ENCODE peak calls at places on chromosome 3, in seven cellular contexts. X is MM.1S, W is GM23338, U is ovary, R is adrenal gland, H is A549, Z is H9. Q is an unnamed sample.

GRCh38 chr3:50661321-50661837 is 13.3 kb upstream of the DOCK3 start:
- DNase-seq in U (no peak), R (peak), H (no peak), W (no peak), X (no peak), Z (peak), Q (no peak)

GRCh38 chr3:44915702-44916438 is 41.5 kb downstream of the TGM4 start:
- DNase-seq in Z (peak), W (peak), X (no peak), U (no peak), H (no peak), R (no peak), Q (no peak)

GRCh38 chr3:113575191-113575590 is 42.8 kb downstream of the SIDT1 start:
- DNase-seq in R (no peak), W (peak), X (no peak), H (no peak), U (no peak), Z (no peak), Q (no peak)

GRCh38 chr3:31880020-31880419 is 101.0 kb downstream of the OSBPL10 start:
- DNase-seq in W (no peak), Z (no peak), H (no peak), X (no peak), U (no peak), R (peak), Q (no peak)

GRCh38 chr3:173000553-173000952 is 140.5 kb downstream of the SPATA16 start:
- DNase-seq in R (no peak), X (no peak), U (no peak), H (no peak), W (no peak), Z (no peak), Q (no peak)

GRCh38 chr3:190562866-190563525 is 49.1 kb downstream of the IL1RAP start:
- DNase-seq in X (peak), U (no peak), H (no peak), R (no peak), W (no peak), Z (no peak), Q (no peak)

GRCh38 chr3:143821862-143822261 is 26.4 kb downstream of the SLC9A9 start:
- DNase-seq in X (no peak), U (no peak), Z (no peak), H (no peak), R (no peak), W (no peak), Q (no peak)

GRCh38 chr3:111979689-111980025 is 831 bp downstream of the ABHD10 start:
- DNase-seq in W (no peak), Z (no peak), H (no peak), X (peak), U (no peak), R (no peak), Q (no peak)

GRCh38 chr3:128238100-128238459 is 84.8 kb downstream of the EEFSEC start:
- DNase-seq in W (no peak), X (no peak), R (no peak), Z (no peak), U (no peak), H (no peak), Q (no peak)

GRCh38 chr3:149579161-149579560 is 78.7 kb downstream of the WWTR1 start:
- DNase-seq in R (no peak), H (no peak), U (no peak), X (no peak), Z (no peak), W (no peak), Q (no peak)

GRCh38 chr3:149590691-149591441 is 67.0 kb downstream of the WWTR1 start:
- DNase-seq in X (no peak), W (no peak), H (no peak), R (no peak), U (no peak), Z (no peak), Q (no peak)

GRCh38 chr3:2921903-2922302 is 188.3 kb downstream of the IL5RA start:
- DNase-seq in Z (no peak), X (peak), R (no peak), H (peak), W (peak), U (no peak), Q (no peak)

GRCh38 chr3:140467104-140467577 is 210.7 kb upstream of the TRIM42 start:
- DNase-seq in R (peak), U (no peak), X (no peak), Z (no peak), W (no peak), H (peak), Q (no peak)

GRCh38 chr3:123385499-123385898 is 63.4 kb downstream of the ADCY5 start:
- DNase-seq in W (no peak), U (no peak), Z (no peak), H (no peak), X (no peak), R (no peak), Q (no peak)

GRCh38 chr3:39639344-39640236 is 169.8 kb upstream of the MYRIP start:
- DNase-seq in W (peak), X (no peak), U (no peak), R (peak), Z (peak), H (peak), Q (no peak)

GRCh38 chr3:133989931-133990702 is 39.6 kb downstream of the SLCO2A1 start:
- DNase-seq in W (no peak), Z (no peak), X (no peak), U (no peak), R (no peak), H (no peak), Q (no peak)

GRCh38 chr3:118181274-118181673 is 853.4 kb downstream of the IGSF11 start:
- DNase-seq in H (no peak), W (no peak), X (peak), R (no peak), Z (no peak), U (no peak), Q (no peak)

GRCh38 chr3:132626955-132627354 is 29.9 kb downstream of the ACKR4 start:
- DNase-seq in U (no peak), R (no peak), H (no peak), W (peak), X (no peak), Z (peak), Q (no peak)

GRCh38 chr3:55716611-55717225 is 229.6 kb upstream of the WNT5A start:
- DNase-seq in X (no peak), Z (no peak), U (no peak), R (no peak), W (no peak), H (no peak), Q (no peak)

GRCh38 chr3:178778579-178778978 is 242.3 kb downstream of the KCNMB2 start:
- DNase-seq in X (no peak), Z (no peak), W (no peak), U (no peak), H (no peak), R (no peak), Q (no peak)

GRCh38 chr3:182636646-182637045 is 156.7 kb upstream of the ATP11B start:
- DNase-seq in X (no peak), U (no peak), R (no peak), W (no peak), H (no peak), Z (no peak), Q (no peak)

GRCh38 chr3:189995129-189995528 is 125.6 kb downstream of the P3H2 start:
- DNase-seq in W (peak), H (no peak), R (no peak), X (no peak), Z (peak), U (no peak), Q (no peak)

GRCh38 chr3:21062724-21063436 is 688.1 kb downstream of the ZNF385D start:
- DNase-seq in Z (no peak), X (no peak), U (no peak), W (no peak), R (no peak), H (no peak), Q (no peak)

GRCh38 chr3:54541369-54541768 is 386.5 kb downstream of the LRTM1 start:
- DNase-seq in X (no peak), W (no peak), Z (no peak), R (no peak), H (no peak), U (no peak), Q (no peak)
- H3K27ac ChIP-seq in X (no peak), W (no peak), Z (no peak), R (no peak), H (no peak), U (no peak), Q (no peak)

DNA sequence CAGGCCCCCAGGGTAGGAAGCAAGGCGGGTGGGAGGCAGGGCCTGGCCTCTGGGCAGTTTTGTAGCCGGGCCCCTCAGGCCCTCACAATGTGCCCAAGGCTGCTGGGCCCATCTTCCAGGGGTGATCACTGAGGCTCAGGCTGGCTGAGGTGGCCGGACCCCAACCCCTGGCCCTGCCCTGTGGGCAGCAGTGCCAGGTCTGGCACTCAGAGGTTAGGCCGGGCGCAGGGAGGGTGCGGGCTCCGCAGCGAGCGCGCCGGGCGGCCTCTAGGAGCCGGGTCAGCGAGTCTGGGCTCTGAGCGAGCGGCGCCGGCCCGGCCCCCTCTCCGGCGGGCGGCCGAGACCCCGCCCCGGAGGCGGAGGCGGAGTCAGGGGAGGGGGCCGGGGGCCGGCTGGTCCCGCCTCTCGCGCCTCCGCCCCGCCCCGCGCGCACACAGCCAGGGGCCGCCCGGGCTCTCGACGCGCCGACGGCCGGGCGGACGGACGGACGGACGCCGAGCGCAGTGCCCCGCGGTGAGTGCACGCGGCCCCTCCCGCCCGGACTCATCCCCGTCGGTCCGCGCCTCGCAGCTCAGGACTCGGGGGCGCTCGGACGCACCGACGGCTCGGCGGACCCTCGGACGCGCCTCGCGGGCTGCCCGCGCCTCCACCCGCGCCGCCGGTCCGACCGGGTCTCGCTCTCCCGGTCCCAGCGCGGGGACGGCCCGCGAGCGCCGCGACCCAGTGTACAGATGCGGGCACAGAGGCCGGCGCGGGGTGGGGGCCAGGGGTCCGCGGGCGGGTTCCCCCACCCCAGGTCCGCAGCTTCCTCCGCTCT is at the start of gene FBLN2:
- DNase-seq in W (peak), U (no peak), Z (peak), R (no peak), H (no peak), X (no peak), Q (no peak)
- TF ChIP-seq CTCF in W (no peak), U (no peak), Z (no peak), R (no peak), H (no peak), X (no peak), Q (no peak)

GRCh38 chr3:188948658-188949400 is 222.9 kb upstream of the TPRG1 start:
- DNase-seq in Z (no peak), W (no peak), R (peak), H (peak), X (no peak), U (peak), Q (peak)
- H3K27ac ChIP-seq in Z (no peak), W (peak), R (peak), H (peak), X (no peak), U (peak), Q (peak)

DNA sequence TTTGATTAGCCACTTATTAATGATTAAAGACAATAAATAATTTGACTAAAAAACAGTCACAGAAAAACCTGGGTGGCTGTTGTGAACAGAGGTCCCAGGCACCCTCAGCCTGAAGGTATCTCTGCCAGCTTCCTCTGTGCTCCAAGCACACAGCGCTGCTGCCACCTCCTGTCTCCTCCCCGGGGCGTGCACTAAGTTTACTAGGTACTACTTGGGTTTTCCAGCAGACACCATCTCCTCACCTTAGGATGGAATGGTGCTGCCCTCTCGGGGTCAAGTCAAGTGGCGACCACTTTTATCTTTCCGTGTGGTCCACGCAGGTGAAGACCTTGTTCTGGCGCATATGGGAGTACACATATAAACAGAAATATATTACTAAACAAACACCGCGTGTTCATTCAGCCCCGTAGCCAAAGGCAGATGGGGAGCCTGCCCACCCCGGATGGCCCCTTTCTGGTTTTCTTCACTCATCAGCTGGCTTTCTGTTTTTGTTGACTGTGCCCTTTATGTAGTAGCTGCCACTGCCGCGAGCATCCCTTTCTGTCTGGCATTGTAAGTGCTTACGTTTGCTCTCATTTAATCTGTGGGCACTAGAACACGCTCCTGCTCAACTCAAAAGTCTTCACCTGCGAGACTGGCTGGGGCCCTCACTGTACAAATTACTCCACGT is 128.0 kb downstream of the LRIG1 start:
- DNase-seq in U (no peak), X (no peak), H (no peak), R (no peak), W (peak), Z (peak), Q (peak)
- TF ChIP-seq CTCF in U (no peak), X (no peak), H (no peak), R (no peak), W (peak), Z (peak), Q (peak)

GRCh38 chr3:48851407-48851806 is 3.7 kb upstream of the PRKAR2A start:
- DNase-seq in Z (no peak), U (no peak), R (no peak), H (no peak), X (no peak), W (peak), Q (peak)

GRCh38 chr3:48847586-48848423 is at the start of gene PRKAR2A:
- DNase-seq in Z (peak), W (peak), H (peak), X (peak), U (peak), R (peak), Q (peak)

GRCh38 chr3:48848816-48849515 is 1.3 kb upstream of the PRKAR2A start:
- DNase-seq in Z (no peak), H (no peak), W (no peak), R (no peak), U (peak), X (no peak), Q (no peak)

GRCh38 chr3:48845170-48845569 is 2.5 kb downstream of the PRKAR2A start:
- DNase-seq in H (no peak), U (no peak), Z (no peak), W (no peak), X (no peak), R (peak), Q (no peak)

GRCh38 chr3:48847053-48847585 is 555 bp downstream of the PRKAR2A start:
- DNase-seq in R (peak), H (peak), U (peak), W (peak), Z (peak), X (peak), Q (peak)
- H3K27ac ChIP-seq in R (peak), H (peak), U (peak), W (no peak), Z (no peak), X (peak), Q (peak)

GRCh38 chr3:13391308-13391707 is 28.8 kb downstream of the NUP210 start:
- DNase-seq in H (no peak), W (peak), U (no peak), X (no peak), R (no peak), Z (no peak), Q (no peak)
- TF ChIP-seq CTCF in H (peak), W (peak), U (no peak), X (peak), R (no peak), Z (peak), Q (no peak)

DNA sequence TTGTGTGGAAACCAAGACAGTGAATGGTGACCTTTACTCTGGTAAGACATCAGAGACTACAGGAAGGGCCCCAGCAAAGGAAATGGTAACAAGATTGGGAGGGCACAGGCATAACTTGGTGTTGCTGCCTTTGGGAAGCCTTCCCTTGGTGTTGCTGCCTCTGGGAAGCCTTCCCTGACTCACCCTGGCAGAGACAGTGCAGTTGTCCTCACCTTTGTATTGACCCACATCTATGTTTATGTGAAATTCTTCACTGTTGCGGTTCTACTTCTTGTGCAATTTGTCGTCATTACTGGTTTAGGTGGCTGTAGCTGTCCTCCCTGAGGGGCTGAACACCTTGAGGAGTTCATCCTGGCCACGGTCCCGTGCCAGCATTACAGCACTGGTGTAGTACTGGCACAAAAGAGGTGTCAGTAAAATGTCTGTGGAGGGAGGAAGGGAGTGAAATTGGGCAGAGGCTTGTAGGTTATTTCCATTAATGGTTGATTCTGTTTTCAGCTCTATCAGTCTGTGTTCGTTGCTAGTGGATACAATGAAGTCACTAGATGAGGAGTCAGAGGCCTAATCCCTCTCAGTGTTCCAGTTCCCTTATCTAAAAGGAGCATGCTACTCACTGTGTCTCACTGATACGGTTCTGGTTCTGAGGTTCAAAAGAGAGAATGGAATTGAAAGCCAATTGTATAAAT is 21.6 kb downstream of the IFT122 start:
- DNase-seq in W (no peak), U (no peak), Z (no peak), X (no peak), R (no peak), H (no peak), Q (no peak)
- H3K27ac ChIP-seq in W (no peak), U (no peak), Z (no peak), X (no peak), R (peak), H (no peak), Q (peak)

DNA sequence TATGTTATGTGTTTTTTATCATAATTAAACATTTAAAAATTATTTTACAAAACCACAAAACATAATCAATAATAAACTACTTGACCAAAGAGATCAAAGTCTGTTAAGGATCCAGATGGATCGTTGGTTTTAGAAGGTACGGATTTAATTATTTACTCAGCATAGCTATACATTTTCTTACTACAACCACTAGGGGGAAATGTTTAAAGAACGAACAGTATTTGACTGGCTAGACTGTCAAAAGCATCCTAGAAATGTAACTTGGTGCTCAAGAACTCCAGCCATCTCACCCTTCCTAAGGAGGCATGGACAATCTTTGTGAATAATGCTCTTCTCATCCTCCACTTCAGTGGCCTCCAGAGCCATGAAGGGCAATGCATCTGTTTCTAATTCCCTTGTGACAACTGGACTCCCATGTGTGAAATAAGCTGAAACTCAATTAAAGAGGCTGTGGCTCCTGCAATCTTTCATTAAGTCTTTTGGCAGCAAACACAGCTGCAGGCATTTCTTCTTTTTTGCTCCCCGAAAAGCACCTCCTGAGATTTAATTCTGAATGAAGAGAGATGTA is 94.7 kb upstream of the TUSC7 start:
- DNase-seq in W (peak), U (no peak), Z (no peak), X (no peak), R (no peak), H (peak), Q (no peak)
- TF ChIP-seq CTCF in W (peak), U (no peak), Z (peak), X (peak), R (no peak), H (no peak), Q (peak)

GRCh38 chr3:42055291-42055690 is 35.9 kb upstream of the TRAK1 start:
- DNase-seq in W (no peak), U (no peak), Z (no peak), R (no peak), X (no peak), H (no peak), Q (no peak)
- H3K27ac ChIP-seq in W (no peak), U (no peak), Z (no peak), R (no peak), X (no peak), H (no peak), Q (no peak)

DNA sequence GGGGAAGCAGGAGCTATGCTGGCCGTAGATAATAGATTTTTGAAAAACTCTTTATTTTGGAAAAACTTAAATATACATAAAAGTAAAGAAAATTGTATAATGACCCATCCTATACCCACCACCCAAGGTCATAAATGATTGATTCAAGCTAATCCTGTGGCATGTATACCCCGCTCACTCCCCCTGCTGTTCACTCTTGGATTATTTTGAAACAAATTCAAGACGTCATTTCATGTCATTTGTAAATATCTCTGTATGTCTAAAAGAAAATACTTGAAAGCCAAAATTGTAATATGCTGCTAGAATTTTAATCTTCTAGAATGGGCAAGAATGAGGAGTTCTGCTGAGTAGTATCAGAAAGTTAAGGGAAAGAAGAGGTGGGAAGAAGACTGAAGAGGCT is 241.7 kb downstream of the FEZF2 start:
- DNase-seq in H (no peak), X (no peak), Z (no peak), R (no peak), U (no peak), W (peak), Q (no peak)
- TF ChIP-seq CTCF in H (no peak), X (no peak), Z (peak), R (peak), U (no peak), W (peak), Q (no peak)